ENCODE peak calls at places on chromosome 18, in six cellular contexts. O is putamen, G is NAMALWA, Q is thoracic aorta, E is naive B cell, U is NCI-H1105. M is an unnamed sample.

GRCh38 chr18:22999647-23000046 is 66.5 kb downstream of the RBBP8 start:
- DNase-seq in U (no peak), G (no peak), Q (no peak), E (no peak), O (no peak), M (no peak)

GRCh38 chr18:24398515-24398914 is 891 bp upstream of the OSBPL1A start:
- DNase-seq in G (no peak), O (no peak), U (no peak), Q (no peak), E (no peak), M (peak; percentile 24)

GRCh38 chr18:63271881-63272299 is 47.7 kb downstream of the BCL2 start:
- DNase-seq in G (no peak), O (no peak), E (no peak), U (no peak), Q (no peak), M (no peak)

GRCh38 chr18:8301427-8302172 is 307.6 kb upstream of the RAB12 start:
- DNase-seq in E (no peak), O (no peak), Q (no peak), U (peak; percentile 75), G (no peak), M (no peak)

GRCh38 chr18:37476182-37476581 is 89.4 kb downstream of the CELF4 start:
- DNase-seq in U (peak; percentile 34), O (no peak), Q (no peak), E (no peak), G (peak; percentile 64), M (peak; percentile 65)

GRCh38 chr18:74949611-74950010 is 259.3 kb downstream of the PTGR3 start:
- DNase-seq in U (no peak), E (no peak), O (no peak), G (no peak), Q (no peak), M (no peak)

GRCh38 chr18:11147962-11148654 is 1.3 kb downstream of the PIEZO2 start:
- DNase-seq in G (no peak), O (no peak), E (no peak), U (no peak), Q (no peak), M (peak; percentile 48)

GRCh38 chr18:33169218-33169617 is 271.3 kb downstream of the CCDC178 start:
- DNase-seq in Q (no peak), U (no peak), E (no peak), G (no peak), O (no peak), M (no peak)

GRCh38 chr18:79384151-79384807 is 11.5 kb upstream of the NFATC1 start:
- DNase-seq in O (no peak), U (no peak), G (no peak), Q (no peak), E (no peak), M (no peak)

GRCh38 chr18:57930476-57930875 is 113.5 kb upstream of the NEDD4L start:
- DNase-seq in O (no peak), Q (no peak), G (peak; percentile 47), U (peak; percentile 87), E (no peak), M (no peak)

M was measured in glutamatergic neuron.